ENCODE peak calls at places on chromosomes 3 and 15, in five cellular contexts. One of them, this sample, is unnamed.

GRCh38 chr3:172040976-172041963 is 1.9 kb downstream of the FNDC3B start:
- DNase-seq in MCF 10A: peak; percentile 55
- DNase-seq in activated T-cell treated with anti-CD3 and anti-CD28 coated beads, Interleukin-2, amount 50 U/mL, for 72 hours: no peak
- DNase-seq in mesothelial cell of epicardium: no peak
- DNase-seq in transverse colon: peak; percentile 49
- DNase-seq in this sample: peak; percentile 44

GRCh38 chr15:42798802-42799201 is 61.9 kb upstream of the CDAN1 start:
- DNase-seq in MCF 10A: no peak
- DNase-seq in activated T-cell treated with anti-CD3 and anti-CD28 coated beads, Interleukin-2, amount 50 U/mL, for 72 hours: no peak
- DNase-seq in mesothelial cell of epicardium: no peak
- DNase-seq in transverse colon: no peak
- DNase-seq in this sample: no peak

GRCh38 chr3:58222161-58222724 is 11.5 kb upstream of the DNASE1L3 start:
- DNase-seq in MCF 10A: peak; percentile 67
- DNase-seq in activated T-cell treated with anti-CD3 and anti-CD28 coated beads, Interleukin-2, amount 50 U/mL, for 72 hours: no peak
- DNase-seq in mesothelial cell of epicardium: no peak
- DNase-seq in transverse colon: no peak
- DNase-seq in this sample: no peak

GRCh38 chr3:134065252-134065651 is 35.5 kb upstream of the SLCO2A1 start:
- DNase-seq in MCF 10A: no peak
- DNase-seq in activated T-cell treated with anti-CD3 and anti-CD28 coated beads, Interleukin-2, amount 50 U/mL, for 72 hours: no peak
- DNase-seq in mesothelial cell of epicardium: no peak
- DNase-seq in transverse colon: no peak
- DNase-seq in this sample: no peak

GRCh38 chr15:81785181-81785580 is 260.6 kb downstream of the MEX3B start:
- DNase-seq in MCF 10A: no peak
- DNase-seq in activated T-cell treated with anti-CD3 and anti-CD28 coated beads, Interleukin-2, amount 50 U/mL, for 72 hours: no peak
- DNase-seq in mesothelial cell of epicardium: no peak
- DNase-seq in transverse colon: no peak
- DNase-seq in this sample: no peak

GRCh38 chr15:22918056-22918455 is 62.1 kb downstream of the CYFIP1 start:
- DNase-seq in MCF 10A: peak; percentile 49
- DNase-seq in activated T-cell treated with anti-CD3 and anti-CD28 coated beads, Interleukin-2, amount 50 U/mL, for 72 hours: no peak
- DNase-seq in mesothelial cell of epicardium: no peak
- DNase-seq in transverse colon: no peak
- DNase-seq in this sample: no peak

GRCh38 chr3:23169551-23169950 is 33.6 kb upstream of the UBE2E2 start:
- DNase-seq in MCF 10A: no peak
- DNase-seq in activated T-cell treated with anti-CD3 and anti-CD28 coated beads, Interleukin-2, amount 50 U/mL, for 72 hours: no peak
- DNase-seq in mesothelial cell of epicardium: no peak
- DNase-seq in transverse colon: no peak
- DNase-seq in this sample: no peak

GRCh38 chr3:111351334-111351733 is 190.7 kb upstream of the CD96 start:
- DNase-seq in MCF 10A: peak; percentile 5
- DNase-seq in activated T-cell treated with anti-CD3 and anti-CD28 coated beads, Interleukin-2, amount 50 U/mL, for 72 hours: no peak
- DNase-seq in mesothelial cell of epicardium: no peak
- DNase-seq in transverse colon: no peak
- DNase-seq in this sample: no peak

GRCh38 chr3:156535162-156535627 is 19.7 kb downstream of the SSR3 start:
- DNase-seq in MCF 10A: peak; percentile 91
- DNase-seq in activated T-cell treated with anti-CD3 and anti-CD28 coated beads, Interleukin-2, amount 50 U/mL, for 72 hours: peak; percentile 23
- DNase-seq in mesothelial cell of epicardium: no peak
- DNase-seq in transverse colon: peak; percentile 51
- DNase-seq in this sample: peak; percentile 47

GRCh38 chr15:29788433-29789034 is 33.7 kb downstream of the TJP1 start:
- DNase-seq in MCF 10A: peak; percentile 30
- DNase-seq in activated T-cell treated with anti-CD3 and anti-CD28 coated beads, Interleukin-2, amount 50 U/mL, for 72 hours: no peak
- DNase-seq in mesothelial cell of epicardium: no peak
- DNase-seq in transverse colon: no peak
- DNase-seq in this sample: no peak

GRCh38 chr15:71756574-71757352 is 53.6 kb upstream of the NR2E3 start:
- DNase-seq in MCF 10A: no peak
- DNase-seq in activated T-cell treated with anti-CD3 and anti-CD28 coated beads, Interleukin-2, amount 50 U/mL, for 72 hours: no peak
- DNase-seq in mesothelial cell of epicardium: no peak
- DNase-seq in transverse colon: no peak
- DNase-seq in this sample: no peak

This sample was measured in OCI-M1.